ENCODE peak calls at places on chromosomes 5 and 9, in ten cellular contexts. Z is cardiac muscle cell, P is gastrocnemius medialis, Q is fibroblast of lung, N is neural progenitor cell, B is stomach, H is Caco-2, E is K562, O is heart right ventricle, G is lung. C is an unnamed sample. For H3K4me1, the result is how much of the 10 kb centered on the place peaks cover.

GRCh38 chr9:88218721-88219120 is 80.4 kb upstream of the SPATA31C2 start:
- DNase-seq in Z (peak), P (no peak), Q (peak), N (no peak), B (no peak), H (no peak), E (no peak), O (no peak), G (no peak), C (no peak)

GRCh38 chr9:14031015-14031414 is 282.9 kb downstream of the NFIB start:
- DNase-seq in Z (peak), P (no peak), Q (peak), N (peak), B (no peak), H (no peak), E (peak), O (peak), G (no peak), C (peak)

GRCh38 chr5:28914302-28914701 is 1875.9 kb upstream of the CDH9 start:
- DNase-seq in Z (no peak), P (no peak), Q (no peak), N (no peak), B (no peak), H (no peak), E (no peak), O (no peak), G (no peak), C (no peak)

GRCh38 chr5:149838881-149839739 is 105.5 kb downstream of the PDE6A start:
- DNase-seq in Z (peak), P (no peak), Q (peak), N (no peak), B (peak), H (no peak), E (no peak), O (no peak), G (no peak), C (no peak)

GRCh38 chr9:26210338-26210851 is 532.2 kb upstream of the TUSC1 start:
- DNase-seq in Z (peak), P (no peak), Q (no peak), N (peak), B (no peak), H (no peak), E (no peak), O (no peak), G (no peak), C (no peak)

GRCh38 chr5:133285583-133286021 is 233.8 kb downstream of the HSPA4 start:
- DNase-seq in Z (peak), P (peak), Q (peak), N (no peak), B (peak), H (no peak), E (no peak), O (peak), G (no peak), C (peak)

GRCh38 chr5:134371834-134372340 is 518 bp downstream of the UBE2B start:
- DNase-seq in Z (peak), P (peak), Q (peak), N (peak), B (peak), H (peak), E (peak), O (peak), G (peak), C (peak)

GRCh38 chr9:134350416-134350994 is 24.2 kb downstream of the RXRA start:
- DNase-seq in Z (no peak), P (no peak), Q (no peak), N (no peak), B (no peak), H (no peak), E (no peak), O (no peak), G (no peak), C (no peak)

GRCh38 chr5:81631124-81631523 is 119.8 kb downstream of the SSBP2 start:
- DNase-seq in Z (no peak), P (no peak), Q (no peak), N (no peak), B (no peak), H (no peak), E (no peak), O (no peak), G (no peak), C (no peak)

GRCh38 chr5:40043916-40044315 is 619.1 kb upstream of the DAB2 start:
- DNase-seq in Z (no peak), P (no peak), Q (peak), N (no peak), B (no peak), H (no peak), E (no peak), O (no peak), G (no peak), C (no peak)

DNA sequence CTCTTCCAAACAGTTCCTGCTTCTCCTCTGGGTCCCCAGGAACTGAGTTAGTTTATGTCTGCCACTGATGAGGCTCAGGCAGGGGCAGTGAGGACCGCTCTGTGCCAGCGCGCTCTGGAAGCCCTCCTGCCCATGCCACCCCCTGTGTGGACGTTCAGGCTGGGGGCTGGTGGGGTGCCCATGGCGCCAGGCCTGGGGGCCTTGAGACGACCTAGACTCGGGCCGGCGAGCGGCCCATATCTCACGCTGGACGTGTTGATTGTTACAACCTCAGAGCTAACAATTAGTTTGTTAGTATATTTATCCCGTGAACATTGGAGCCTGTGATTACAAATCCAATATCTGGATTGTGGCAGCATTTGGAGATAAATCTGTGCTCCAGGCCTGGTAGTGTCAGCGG is 256.6 kb upstream of the MVB12B start:
- DNase-seq in Z (no peak), P (no peak), Q (no peak), N (no peak), B (no peak), H (no peak), E (no peak), O (no peak), G (no peak), C (no peak)
- TF ChIP-seq CTCF in Z (no peak), P (no peak), Q (no peak), N (no peak), B (no peak), H (no peak), E (no peak), O (no peak), G (no peak), C (no peak)

GRCh38 chr9:15137089-15137488 is 169.9 kb downstream of the TTC39B start:
- DNase-seq in Z (no peak), P (no peak), Q (no peak), N (no peak), B (no peak), H (no peak), E (no peak), O (no peak), G (no peak), C (no peak)

GRCh38 chr9:15135167-15135792 is 171.7 kb downstream of the TTC39B start:
- DNase-seq in Z (peak), P (peak), Q (peak), N (peak), B (peak), H (peak), E (peak), O (no peak), G (peak), C (no peak)

GRCh38 chr9:15136646-15137045 is 170.4 kb downstream of the TTC39B start:
- DNase-seq in Z (no peak), P (no peak), Q (no peak), N (no peak), B (no peak), H (no peak), E (peak), O (no peak), G (no peak), C (no peak)

GRCh38 chr9:15132107-15132506 is 174.9 kb downstream of the TTC39B start:
- DNase-seq in Z (no peak), P (no peak), Q (no peak), N (no peak), B (no peak), H (no peak), E (no peak), O (no peak), G (peak), C (no peak)

DNA sequence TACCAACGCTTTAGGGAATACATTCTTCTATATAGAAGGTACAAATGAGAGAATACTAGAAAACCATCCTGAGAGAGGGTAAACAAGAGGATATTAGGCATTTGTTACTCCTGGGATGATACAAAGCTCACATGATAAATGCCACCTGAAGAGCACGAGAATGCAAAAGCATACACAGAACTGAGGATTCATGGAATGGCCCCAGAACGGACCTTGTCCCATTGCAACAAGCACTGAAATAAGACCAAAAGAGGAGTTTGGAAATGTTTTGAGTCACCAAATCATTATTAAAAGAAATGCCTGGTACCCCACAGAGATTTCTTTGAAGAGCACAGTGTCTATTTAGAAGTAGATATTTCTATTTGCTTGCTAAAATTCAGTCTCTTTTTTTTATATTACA is 173.5 kb downstream of the TTC39B start:
- DNase-seq in Z (no peak), P (no peak), Q (no peak), N (no peak), B (no peak), H (no peak), E (no peak), O (no peak), G (no peak), C (no peak)
- H3K4me1 ChIP-seq in Z (under half), P (under half), Q (under half), N (under half), B (under half), H (under half), E (under half), O (under half), G (under half), C (under half)

DNA sequence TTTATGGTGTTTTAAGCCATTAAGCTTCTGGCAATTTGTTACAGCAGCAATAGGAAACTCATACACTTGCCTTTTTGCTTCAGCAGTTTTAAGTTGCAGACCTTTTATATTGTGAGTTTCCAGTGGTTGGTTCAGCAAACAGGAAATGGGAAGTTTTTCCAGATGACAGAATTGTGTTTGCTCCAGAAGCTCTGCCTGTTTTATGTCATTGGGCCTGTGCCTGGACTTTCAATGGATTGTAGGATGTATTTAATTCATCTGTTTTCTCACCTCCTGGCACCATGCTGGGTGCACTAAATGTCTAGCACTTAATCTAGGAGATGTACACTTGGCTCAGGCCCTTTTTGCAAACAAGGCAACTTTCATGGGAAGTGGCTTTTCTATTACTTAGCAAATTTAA is 100.4 kb upstream of the CLINT1 start:
- DNase-seq in Z (no peak), P (no peak), Q (no peak), N (no peak), B (no peak), H (no peak), E (no peak), O (no peak), G (no peak), C (no peak)
- H3K4me3 ChIP-seq in Z (no peak), P (no peak), Q (no peak), N (no peak), B (no peak), H (no peak), E (no peak), O (no peak), G (no peak), C (no peak)

GRCh38 chr9:117414220-117414905 is 494 bp downstream of the ASTN2 start:
- DNase-seq in Z (peak), P (no peak), Q (no peak), N (peak), B (peak), H (no peak), E (no peak), O (peak), G (no peak), C (no peak)
- TF ChIP-seq CTCF in Z (no peak), P (no peak), Q (no peak), N (peak), B (no peak), H (no peak), E (no peak), O (no peak), G (no peak), C (no peak)

GRCh38 chr9:30774326-30774725 is 1610.1 kb upstream of the ACO1 start:
- DNase-seq in Z (peak), P (no peak), Q (no peak), N (peak), B (no peak), H (no peak), E (peak), O (no peak), G (no peak), C (no peak)
- H3K4me1 ChIP-seq in Z (under half), P (under half), Q (under half), N (under half), B (under half), H (under half), E (under half), O (under half), G (under half), C (under half)

DNA sequence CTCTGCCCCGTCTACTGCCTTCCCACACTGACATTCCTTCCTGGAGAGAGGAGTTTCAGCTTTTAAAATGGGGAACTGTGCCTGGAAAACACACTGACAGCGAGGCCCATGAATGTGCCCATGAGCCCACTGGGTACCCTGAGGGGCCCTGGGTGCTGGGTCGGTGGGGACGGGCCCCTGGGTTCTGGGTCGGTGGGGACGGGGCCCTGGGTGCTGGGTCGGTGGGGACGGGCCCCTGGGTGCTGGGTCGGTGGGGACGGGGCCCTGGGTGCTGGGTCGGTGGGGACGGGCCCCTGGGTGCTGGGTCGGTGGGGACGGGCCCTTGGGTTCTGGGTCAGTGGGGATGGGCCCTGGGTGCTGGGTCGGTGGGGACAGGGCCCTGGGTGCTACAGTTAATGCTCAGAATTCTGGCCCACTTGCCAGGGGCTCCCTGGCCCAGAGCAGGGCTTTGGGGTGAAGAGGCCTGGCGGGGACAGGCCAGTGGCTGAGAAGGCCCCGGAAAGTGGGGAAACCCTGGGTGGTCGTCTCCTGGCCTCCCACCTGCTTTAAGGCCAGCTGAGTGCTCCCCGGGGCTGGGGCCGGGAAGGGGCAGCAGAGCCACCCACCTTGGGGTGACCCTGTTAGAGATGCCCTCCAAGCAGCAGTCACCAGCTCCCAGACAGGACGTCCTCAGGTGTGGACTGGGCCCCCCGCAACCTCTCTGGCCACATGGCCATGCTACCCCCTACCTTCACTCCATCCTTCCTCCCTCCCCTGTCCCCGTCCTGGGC is 2.5 kb downstream of the GPSM1 start:
- DNase-seq in Z (no peak), P (no peak), Q (no peak), N (no peak), B (no peak), H (no peak), E (no peak), O (peak), G (no peak), C (no peak)
- H3K4me3 ChIP-seq in Z (no peak), P (no peak), Q (peak), N (no peak), B (no peak), H (no peak), E (no peak), O (no peak), G (no peak), C (peak)